ENCODE peak calls at places on chromosomes 7 and 10, in eight cellular contexts. Q, R, A, F, V, K, M and Y are unnamed samples.

GRCh38 chr10:125102821-125103220 is 57.5 kb downstream of the CTBP2 start:
- DNase-seq in R (no peak), F (no peak), M (no peak), Q (no peak), K (no peak), V (no peak), A (no peak), Y (no peak)

GRCh38 chr7:27159278-27160146 is 3.0 kb upstream of the HOXA7 start:
- DNase-seq in A (no peak), V (peak; percentile 29), Q (no peak), K (no peak), F (no peak), R (no peak), M (no peak), Y (no peak)

GRCh38 chr10:74293686-74294365 is 142.8 kb downstream of the ADK start:
- DNase-seq in K (peak; percentile 5), Q (peak; percentile 61), F (no peak), A (no peak), V (no peak), M (no peak), R (no peak), Y (peak; percentile 39)

GRCh38 chr7:91243591-91244368 is 20.5 kb upstream of the FZD1 start:
- DNase-seq in R (no peak), A (no peak), K (no peak), V (no peak), M (no peak), F (no peak), Q (peak; percentile 23), Y (no peak)

GRCh38 chr7:82624337-82624736 is 180.8 kb upstream of the CACNA2D1 start:
- DNase-seq in M (peak; percentile 45), R (no peak), K (no peak), A (no peak), V (no peak), F (no peak), Q (peak; percentile 52), Y (no peak)

GRCh38 chr7:103993551-103993950 is 4.1 kb upstream of the RELN start:
- DNase-seq in Q (no peak), V (no peak), A (no peak), F (no peak), M (no peak), R (no peak), K (no peak), Y (no peak)

GRCh38 chr10:78316451-78316931 is 282.8 kb downstream of the RPS24 start:
- DNase-seq in V (no peak), Q (no peak), M (peak; percentile 42), A (no peak), R (no peak), F (no peak), K (no peak), Y (no peak)

GRCh38 chr7:47380325-47381131 is 201.4 kb downstream of the TNS3 start:
- DNase-seq in K (no peak), A (no peak), M (no peak), R (no peak), F (no peak), V (peak; percentile 35), Q (peak; percentile 64), Y (no peak)

GRCh38 chr10:11325817-11326216 is 285.6 kb downstream of the USP6NL start:
- DNase-seq in Q (peak; percentile 15), M (no peak), F (no peak), R (no peak), A (no peak), V (no peak), K (no peak), Y (no peak)

GRCh38 chr10:46523881-46524470 is 32.5 kb downstream of the GPRIN2 start:
- DNase-seq in Q (peak; percentile 95), M (peak; percentile 59), R (no peak), A (no peak), F (no peak), K (no peak), V (peak; percentile 1), Y (peak; percentile 98)

GRCh38 chr10:130230036-130230435 is 93.8 kb downstream of the GLRX3 start:
- DNase-seq in M (no peak), Q (no peak), A (no peak), V (no peak), K (no peak), R (no peak), F (no peak), Y (no peak)

GRCh38 chr7:128031901-128032604 is 816 bp upstream of the LRRC4 start:
- DNase-seq in M (peak; percentile 56), R (no peak), Q (no peak), F (peak; percentile 25), V (peak; percentile 70), K (no peak), A (peak; percentile 49), Y (no peak)

GRCh38 chr7:44222776-44223261 is 22.0 kb downstream of the YKT6 start:
- DNase-seq in Q (no peak), M (no peak), R (no peak), A (no peak), F (no peak), V (no peak), K (no peak), Y (no peak)

GRCh38 chr7:101223528-101223927 is 5.6 kb downstream of the ZNHIT1 start:
- DNase-seq in K (no peak), F (no peak), M (no peak), A (no peak), V (no peak), R (no peak), Q (no peak), Y (no peak)

GRCh38 chr10:107230854-107231253 is 66.3 kb upstream of the SORCS1 start:
- DNase-seq in M (no peak), R (no peak), A (no peak), F (no peak), V (no peak), Q (no peak), K (no peak), Y (no peak)

GRCh38 chr7:47008461-47008860 is 573.5 kb downstream of the TNS3 start:
- DNase-seq in V (no peak), M (no peak), R (no peak), A (no peak), F (no peak), Q (no peak), K (no peak), Y (no peak)

GRCh38 chr10:119597405-119598186 is 832 bp upstream of the TIAL1 start:
- DNase-seq in A (no peak), F (no peak), Q (no peak), M (no peak), K (no peak), V (no peak), R (no peak), Y (no peak)

GRCh38 chr10:125222515-125222914 is 62.2 kb upstream of the CTBP2 start:
- DNase-seq in A (no peak), V (no peak), R (no peak), F (no peak), Q (no peak), M (no peak), K (no peak), Y (no peak)

GRCh38 chr10:34702093-34702952 is 112.8 kb downstream of the PARD3 start:
- DNase-seq in F (no peak), M (no peak), Q (no peak), V (no peak), R (no peak), K (no peak), A (no peak), Y (no peak)

GRCh38 chr10:15163261-15163864 is 5.1 kb downstream of the NMT2 start:
- DNase-seq in R (no peak), F (no peak), M (no peak), K (no peak), Q (no peak), V (no peak), A (no peak), Y (no peak)

GRCh38 chr7:117051808-117052207 is 98.5 kb downstream of the ST7 start:
- DNase-seq in F (no peak), Q (no peak), A (no peak), K (no peak), R (no peak), M (no peak), V (no peak), Y (no peak)

GRCh38 chr10:84158061-84158460 is 15.5 kb upstream of the GPR15LG start:
- DNase-seq in R (no peak), A (no peak), M (no peak), K (no peak), V (no peak), F (no peak), Q (no peak), Y (no peak)

GRCh38 chr10:59434463-59435326 is 72.3 kb upstream of the FAM13C start:
- DNase-seq in F (no peak), R (no peak), A (no peak), V (no peak), Q (peak; percentile 70), K (no peak), M (no peak), Y (no peak)

GRCh38 chr7:87598234-87599009 is 2.3 kb downstream of the ABCB1 start:
- DNase-seq in F (no peak), M (no peak), A (no peak), Q (no peak), V (no peak), K (no peak), R (no peak), Y (no peak)

GRCh38 chr10:71290806-71291205 is 28.3 kb upstream of the SLC29A3 start:
- DNase-seq in F (no peak), V (no peak), A (no peak), R (no peak), M (no peak), Q (no peak), K (no peak), Y (no peak)

GRCh38 chr10:105950410-105950809 is 1214.1 kb downstream of the SORCS1 start:
- DNase-seq in K (peak; percentile 68), Q (no peak), A (peak; percentile 2), R (peak; percentile 28), V (peak; percentile 59), F (no peak), M (no peak), Y (peak; percentile 44)

GRCh38 chr10:57627642-57628178 is 640.0 kb downstream of the IPMK start:
- DNase-seq in V (no peak), A (no peak), K (no peak), F (no peak), M (no peak), R (peak; percentile 72), Q (no peak), Y (no peak)